ENCODE peak calls at places on chromosomes 4 and X, in four cellular contexts. G is AML-193, R is small intestine, T is astrocyte of the hippocampus. E is an unnamed sample.

GRCh38 chrX:9842541-9842940 is 56.3 kb downstream of the SHROOM2 start:
- DNase-seq in G (no peak), T (peak), R (peak), E (no peak)

GRCh38 chr4:5048721-5049120 is 2.6 kb upstream of the STK32B start:
- DNase-seq in R (no peak), T (no peak), G (no peak), E (no peak)

GRCh38 chr4:99383833-99384392 is 31.4 kb upstream of the ADH1C start:
- DNase-seq in T (no peak), R (no peak), G (no peak), E (peak)

GRCh38 chr4:92305148-92305877 is 1.5 kb downstream of the GRID2 start:
- DNase-seq in T (peak), R (peak), G (no peak), E (peak)

GRCh38 chr4:184416913-184417734 is 57.2 kb downstream of the IRF2 start:
- DNase-seq in R (peak), G (no peak), T (no peak), E (no peak)

GRCh38 chrX:39966186-39966585 is 131.6 kb downstream of the BCOR start:
- DNase-seq in T (no peak), G (no peak), R (no peak), E (no peak)

GRCh38 chr4:147975325-147975724 is 243.4 kb downstream of the ARHGAP10 start:
- DNase-seq in T (no peak), G (no peak), R (no peak), E (no peak)

GRCh38 chr4:5391492-5391891 is 316.9 kb downstream of the EVC2 start:
- DNase-seq in R (peak), G (no peak), T (no peak), E (no peak)

GRCh38 chrX:132748268-132748667 is 210.2 kb downstream of the HS6ST2 start:
- DNase-seq in G (no peak), T (no peak), R (no peak), E (no peak)

GRCh38 chrX:95903490-95903889 is 781.2 kb upstream of the DIAPH2 start:
- DNase-seq in G (no peak), T (no peak), R (no peak), E (peak)

GRCh38 chr4:8478801-8479744 is 38.5 kb downstream of the TRMT44 start:
- DNase-seq in G (no peak), T (no peak), R (no peak), E (no peak)

GRCh38 chr4:21134994-21135393 is 434.7 kb downstream of the PACRGL start:
- DNase-seq in R (peak), T (peak), G (peak), E (peak)

GRCh38 chrX:40096395-40097091 is 1.2 kb downstream of the BCOR start:
- DNase-seq in T (peak), G (no peak), R (no peak), E (no peak)

GRCh38 chr4:143207555-143207954 is 22.8 kb downstream of the USP38 start:
- DNase-seq in R (peak), T (peak), G (no peak), E (peak)

GRCh38 chr4:20403317-20403716 is 151.6 kb downstream of the SLIT2 start:
- DNase-seq in G (no peak), R (no peak), T (no peak), E (no peak)

GRCh38 chr4:40924793-40925117 is 175.0 kb downstream of the NSUN7 start:
- DNase-seq in T (no peak), G (no peak), R (no peak), E (no peak)

GRCh38 chr4:142846729-142847606 is 867 bp upstream of the INPP4B start:
- DNase-seq in R (peak), G (no peak), T (peak), E (no peak)

GRCh38 chrX:49934148-49934547 is 11.8 kb downstream of the CLCN5 start:
- DNase-seq in G (peak), R (no peak), T (no peak), E (no peak)

GRCh38 chr4:150722908-150723362 is 141.0 kb downstream of the MAB21L2 start:
- DNase-seq in R (peak), G (no peak), T (no peak), E (peak)

GRCh38 chr4:108342325-108342986 is 173.7 kb upstream of the LEF1 start:
- DNase-seq in T (no peak), R (no peak), G (no peak), E (no peak)

GRCh38 chr4:113222431-113222979 is 173.1 kb downstream of the ANK2 start:
- DNase-seq in T (peak), R (no peak), G (no peak), E (no peak)

GRCh38 chr4:10554694-10555093 is 97.5 kb upstream of the ZNF518B start:
- DNase-seq in R (peak), T (peak), G (peak), E (peak)

GRCh38 chrX:32024072-32024471 is 952.2 kb upstream of the FTHL17 start:
- DNase-seq in G (no peak), T (no peak), R (no peak), E (no peak)

GRCh38 chrX:123425471-123425870 is 241.4 kb downstream of the GRIA3 start:
- DNase-seq in T (no peak), R (no peak), G (no peak), E (no peak)

GRCh38 chr4:6767725-6768538 is 14.6 kb upstream of the KIAA0232 start:
- DNase-seq in R (peak), G (no peak), T (no peak), E (no peak)

GRCh38 chr4:112923514-112923913 is 125.9 kb upstream of the ANK2 start:
- DNase-seq in T (no peak), R (no peak), G (no peak), E (no peak)

GRCh38 chr4:30801876-30802275 is 81.7 kb downstream of the PCDH7 start:
- DNase-seq in R (no peak), G (no peak), T (no peak), E (no peak)

GRCh38 chrX:150162141-150162540 is 201.0 kb upstream of the MAMLD1 start:
- DNase-seq in R (no peak), G (no peak), T (no peak), E (no peak)

GRCh38 chr4:10045481-10045880 is 24.2 kb upstream of the SLC2A9 start:
- DNase-seq in R (peak), G (no peak), T (peak), E (no peak)

GRCh38 chr4:128337863-128338262 is 50.2 kb upstream of the PGRMC2 start:
- DNase-seq in R (no peak), T (no peak), G (no peak), E (no peak)

GRCh38 chr4:83390965-83391364 is 56.3 kb upstream of the HPSE start:
- DNase-seq in R (no peak), T (no peak), G (no peak), E (no peak)

GRCh38 chr4:95045429-95045828 is 287.7 kb downstream of the BMPR1B start:
- DNase-seq in G (no peak), T (peak), R (no peak), E (no peak)

E was measured in A673.